ENCODE peak calls at places on chromosomes 4 and X, in four cellular contexts. K is PC-9; Z is CD8-positive, alpha-beta memory T cell; F is ovary. E is an unnamed sample.

GRCh38 chr4:47465008-47465407 is 1.5 kb upstream of the COMMD8 start:
- DNase-seq in K (peak; percentile 59), Z (no peak), F (no peak), E (no peak)

GRCh38 chr4:150990993-150991392 is 24.1 kb downstream of the LRBA start:
- DNase-seq in K (no peak), Z (no peak), F (no peak), E (no peak)

GRCh38 chr4:177441061-177441802 is 1.0 kb downstream of the AGA start:
- DNase-seq in K (no peak), Z (no peak), F (no peak), E (no peak)

GRCh38 chr4:85677286-85677685 is 202.3 kb downstream of the ARHGAP24 start:
- DNase-seq in K (no peak), Z (no peak), F (no peak), E (no peak)

GRCh38 chr4:17577660-17578481 is 873 bp downstream of the LAP3 start:
- DNase-seq in K (no peak), Z (no peak), F (peak; percentile 42), E (peak; percentile 79)

GRCh38 chrX:64204252-64204651 is 1.3 kb downstream of the AMER1 start:
- DNase-seq in K (no peak), Z (no peak), F (peak; percentile 43), E (peak; percentile 81)

GRCh38 chr4:3296651-3297050 is 3.8 kb downstream of the RGS12 start:
- DNase-seq in K (no peak), Z (no peak), F (no peak), E (peak; percentile 34)

GRCh38 chr4:48259748-48260147 is 9.9 kb downstream of the TEC start:
- DNase-seq in K (no peak), Z (no peak), F (no peak), E (no peak)

GRCh38 chr4:82043081-82043808 is 330.5 kb downstream of the HNRNPD start:
- DNase-seq in K (no peak), Z (no peak), F (no peak), E (no peak)

GRCh38 chr4:187550256-187550950 is 445.2 kb upstream of the ZFP42 start:
- DNase-seq in K (no peak), Z (no peak), F (no peak), E (no peak)

GRCh38 chr4:27276322-27277073 is 415.9 kb downstream of the STIM2 start:
- DNase-seq in K (no peak), Z (no peak), F (no peak), E (no peak)

GRCh38 chrX:148381603-148382002 is 118.8 kb upstream of the AFF2 start:
- DNase-seq in K (no peak), Z (no peak), F (no peak), E (no peak)

GRCh38 chr4:138802499-138802898 is 213.1 kb upstream of the NOCT start:
- DNase-seq in K (no peak), Z (no peak), F (no peak), E (no peak)

GRCh38 chrX:40474205-40474626 is 106.6 kb upstream of the ATP6AP2 start:
- DNase-seq in K (no peak), Z (no peak), F (no peak), E (no peak)

GRCh38 chrX:17525762-17526555 is 151.0 kb downstream of the NHS start:
- DNase-seq in K (no peak), Z (no peak), F (no peak), E (no peak)

GRCh38 chrX:51336584-51336983 is 4.0 kb downstream of the NUDT10 start:
- DNase-seq in K (no peak), Z (no peak), F (peak; percentile 22), E (no peak)

GRCh38 chrX:45309096-45309495 is 108.4 kb upstream of the DIPK2B start:
- DNase-seq in K (no peak), Z (no peak), F (no peak), E (no peak)

GRCh38 chrX:155951237-155951789 is 46.2 kb upstream of the IL9R start:
- DNase-seq in K (no peak), Z (no peak), F (no peak), E (no peak)

GRCh38 chrX:68288127-68288526 is 145.2 kb downstream of the OPHN1 start:
- DNase-seq in K (no peak), Z (no peak), F (no peak), E (no peak)

GRCh38 chrX:132488092-132488749 is 617 bp downstream of the MBNL3 start:
- DNase-seq in K (peak; percentile 36), Z (no peak), F (peak; percentile 19), E (no peak)

GRCh38 chr4:54228563-54229501 is at the start of gene PDGFRA:
- DNase-seq in K (no peak), Z (no peak), F (peak; percentile 95), E (peak; percentile 86)

GRCh38 chrX:53481816-53482485 is 47.8 kb upstream of the HSD17B10 start:
- DNase-seq in K (no peak), Z (peak; percentile 24), F (peak; percentile 18), E (no peak)

GRCh38 chrX:72714471-72714916 is 388 bp upstream of the PHKA1 start:
- DNase-seq in K (peak; percentile 71), Z (no peak), F (peak; percentile 72), E (peak; percentile 86)

GRCh38 chr4:5922556-5922955 is 29.7 kb upstream of the CRMP1 start:
- DNase-seq in K (no peak), Z (no peak), F (no peak), E (no peak)

GRCh38 chr4:130233377-130234047 is 1137.6 kb downstream of the C4orf33 start:
- DNase-seq in K (no peak), Z (no peak), F (no peak), E (no peak)

GRCh38 chrX:71623714-71624113 is 5.4 kb upstream of the CXCR3 start:
- DNase-seq in K (no peak), Z (no peak), F (no peak), E (no peak)

GRCh38 chr4:79913581-79913980 is 159.4 kb downstream of the ANTXR2 start:
- DNase-seq in K (no peak), Z (no peak), F (no peak), E (no peak)

GRCh38 chr4:15963001-15963451 is at the start of gene FGFBP2:
- DNase-seq in K (no peak), Z (peak; percentile 21), F (no peak), E (peak; percentile 53)

GRCh38 chrX:38149016-38149415 is 71.7 kb downstream of the SRPX start:
- DNase-seq in K (no peak), Z (no peak), F (no peak), E (no peak)

GRCh38 chr4:173522160-173522873 is 7.7 kb downstream of the HAND2 start:
- DNase-seq in K (no peak), Z (no peak), F (peak; percentile 93), E (peak; percentile 93)

GRCh38 chr4:142817442-142817841 is 28.7 kb downstream of the INPP4B start:
- DNase-seq in K (peak; percentile 80), Z (no peak), F (no peak), E (no peak)

GRCh38 chrX:119654112-119654531 is 38.8 kb downstream of the SEPTIN6 start:
- DNase-seq in K (no peak), Z (no peak), F (peak; percentile 78), E (no peak)

GRCh38 chr4:21198683-21199082 is 498.4 kb downstream of the PACRGL start:
- DNase-seq in K (no peak), Z (no peak), F (no peak), E (no peak)

GRCh38 chr4:21202959-21203358 is 502.7 kb downstream of the PACRGL start:
- DNase-seq in K (no peak), Z (no peak), F (no peak), E (no peak)

GRCh38 chr4:21205821-21206531 is 505.7 kb downstream of the PACRGL start:
- DNase-seq in K (no peak), Z (no peak), F (no peak), E (no peak)

DNA sequence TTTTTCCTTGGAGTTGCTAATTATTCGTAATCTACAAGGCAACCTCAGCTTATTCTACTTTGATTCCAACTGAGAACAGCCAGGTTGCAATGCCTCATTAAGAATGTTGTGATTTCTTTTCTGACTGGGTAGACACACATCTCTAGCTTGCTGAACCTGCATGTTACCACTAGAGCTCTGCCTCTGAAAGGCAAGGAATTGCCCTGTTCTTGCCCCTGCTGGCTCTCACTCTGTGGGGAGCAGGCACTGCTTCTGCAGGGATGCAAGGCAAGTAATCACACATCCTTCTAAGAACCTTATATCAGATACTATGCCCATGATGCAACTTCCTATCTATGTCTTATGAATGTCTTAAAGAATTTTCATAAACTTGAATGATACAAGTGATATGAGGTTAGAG is 503.2 kb downstream of the PACRGL start:
- DNase-seq in K (no peak), Z (no peak), F (no peak), E (no peak)
- H3K9me3 ChIP-seq in K (no peaks in the 10 kb centered on the region), Z (no peaks in the 10 kb centered on the region), F (no peaks in the 10 kb centered on the region), E (no peaks in the 10 kb centered on the region)

GRCh38 chrX:130081421-130082045 is 28.8 kb downstream of the ELF4 start:
- DNase-seq in K (no peak), Z (no peak), F (no peak), E (no peak)
- H3K4me1 ChIP-seq in K (peaks cover 4% of the 10 kb centered on the region), Z (peaks cover 36% of the 10 kb centered on the region), F (peaks cover 6% of the 10 kb centered on the region), E (no peaks in the 10 kb centered on the region)

DNA sequence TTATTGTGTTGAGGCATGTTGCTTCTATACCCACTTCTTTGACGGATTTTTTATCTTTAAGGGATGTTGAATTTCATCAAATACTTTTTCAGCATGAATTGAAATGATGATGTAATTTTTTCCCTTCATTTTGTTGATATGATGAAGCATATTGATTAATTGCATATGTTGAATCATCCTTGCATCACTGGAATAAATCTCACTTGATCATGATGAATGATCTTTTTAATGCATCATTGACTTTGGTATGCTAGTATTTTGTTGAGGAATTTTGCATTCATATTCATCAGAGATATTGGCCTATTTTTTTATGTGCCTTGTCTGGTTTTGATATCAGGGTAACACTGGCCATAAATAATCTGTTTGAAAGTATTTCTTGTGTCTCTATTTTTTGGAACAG is 754.7 kb downstream of the KCTD8 start:
- DNase-seq in K (no peak), Z (no peak), F (no peak), E (no peak)
- H3K9me3 ChIP-seq in K (no peaks in the 10 kb centered on the region), Z (peaks cover 5% of the 10 kb centered on the region), F (no peaks in the 10 kb centered on the region), E (no peaks in the 10 kb centered on the region)

GRCh38 chr4:67700874-67701850 is at the start of gene UBA6:
- DNase-seq in K (peak; percentile 89), Z (peak; percentile 95), F (peak; percentile 95), E (peak; percentile 99)

GRCh38 chr4:67699603-67700002 is 1.4 kb downstream of the UBA6 start:
- DNase-seq in K (no peak), Z (no peak), F (no peak), E (no peak)

GRCh38 chr4:67702166-67702565 is 1.2 kb upstream of the UBA6 start:
- DNase-seq in K (no peak), Z (no peak), F (no peak), E (no peak)

GRCh38 chr4:67697860-67698655 is 2.9 kb downstream of the UBA6 start:
- DNase-seq in K (no peak), Z (no peak), F (no peak), E (no peak)

DNA sequence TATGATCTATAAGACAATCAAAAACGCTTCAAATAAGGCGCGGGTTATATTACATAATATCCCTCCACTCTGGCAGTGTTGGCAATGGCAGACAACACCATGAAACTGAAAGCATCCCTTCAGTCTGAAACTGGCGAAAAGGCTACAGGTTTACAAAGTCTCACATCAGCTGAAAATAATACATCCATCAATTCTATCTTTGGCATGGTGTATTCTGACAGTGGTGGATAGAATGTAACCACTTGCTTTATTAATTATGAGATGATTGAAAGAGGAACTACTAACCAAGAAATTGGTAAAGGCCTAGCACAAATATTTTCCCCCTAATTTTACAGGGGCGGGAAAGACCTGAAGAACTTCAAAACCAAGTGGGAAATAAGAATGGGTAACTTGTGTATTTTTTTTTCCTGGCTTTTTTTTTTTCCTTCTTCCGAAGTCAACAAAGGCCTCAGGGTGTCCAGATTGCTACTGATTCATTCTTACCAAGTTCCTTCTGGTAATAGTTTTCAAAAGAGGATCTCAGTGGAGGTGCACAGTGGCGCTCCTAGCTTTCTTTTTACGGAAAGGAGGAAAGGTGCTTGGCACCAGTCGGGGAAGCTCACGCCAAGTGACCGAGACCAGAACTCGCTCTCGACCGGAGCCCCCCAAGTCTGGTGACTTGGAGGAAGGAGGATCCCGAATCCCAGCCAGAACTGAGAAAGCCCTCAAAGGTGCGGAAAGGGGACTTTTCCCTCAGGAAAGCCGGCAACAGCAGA is 659 bp downstream of the UBA6 start:
- DNase-seq in K (peak; percentile 47), Z (no peak), F (no peak), E (peak; percentile 47)
- H3K4me1 ChIP-seq in K (peaks cover 12% of the 10 kb centered on the region), Z (peaks cover 35% of the 10 kb centered on the region), F (no peaks in the 10 kb centered on the region), E (no peaks in the 10 kb centered on the region)